ENCODE peak calls at places on chromosome 10, in eight cellular contexts. V is A172, I is heart left ventricle, C is NCI-H1436, P is cardiac fibroblast, S is endothelial cell, W is NAMALWA, H is hippocampal formation. T is an unnamed sample.
A peak's percentile ranks its signal among the peaks of the same experiment; 100 is the strongest.

GRCh38 chr10:80545258-80545881 is 7.7 kb downstream of the SH2D4B start:
- DNase-seq in V (no peak), I (no peak), C (no peak), P (no peak), S (no peak), W (no peak), H (no peak), T (no peak)

GRCh38 chr10:78925800-78926319 is 142.9 kb upstream of the ZMIZ1 start:
- DNase-seq in V (peak; percentile 93), I (no peak), C (no peak), P (peak; percentile 96), S (no peak), W (no peak), H (no peak), T (peak; percentile 11)

GRCh38 chr10:46516660-46517416 is 39.6 kb downstream of the GPRIN2 start:
- DNase-seq in V (peak; percentile 78), I (peak; percentile 33), C (no peak), P (peak; percentile 89), S (no peak), W (no peak), H (no peak), T (no peak)

GRCh38 chr10:75441196-75441595 is 9.8 kb downstream of the LRMDA start:
- DNase-seq in V (no peak), I (no peak), C (no peak), P (no peak), S (no peak), W (no peak), H (no peak), T (no peak)

GRCh38 chr10:33774857-33775256 is 440.4 kb upstream of the NRP1 start:
- DNase-seq in V (no peak), I (no peak), C (no peak), P (no peak), S (no peak), W (no peak), H (no peak), T (no peak)

GRCh38 chr10:88039496-88040200 is 176.2 kb downstream of the PTEN start:
- DNase-seq in V (no peak), I (no peak), C (no peak), P (peak; percentile 59), S (no peak), W (no peak), H (no peak), T (no peak)

GRCh38 chr10:82889703-82890102 is 1014.7 kb downstream of the NRG3 start:
- DNase-seq in V (no peak), I (no peak), C (no peak), P (no peak), S (no peak), W (no peak), H (no peak), T (no peak)

GRCh38 chr10:80186364-80187012 is 18.8 kb downstream of the ANXA11 start:
- DNase-seq in V (no peak), I (no peak), C (no peak), P (no peak), S (no peak), W (no peak), H (no peak), T (no peak)

GRCh38 chr10:48444861-48445841 is 138.7 kb downstream of the MAPK8 start:
- DNase-seq in V (peak; percentile 68), I (peak; percentile 48), C (no peak), P (peak; percentile 12), S (no peak), W (no peak), H (no peak), T (no peak)

GRCh38 chr10:121911421-121911697 is 16.5 kb downstream of the ATE1 start:
- DNase-seq in V (no peak), I (no peak), C (no peak), P (no peak), S (no peak), W (no peak), H (no peak), T (no peak)

GRCh38 chr10:79266543-79267312 is 80.5 kb upstream of the PPIF start:
- DNase-seq in V (peak; percentile 97), I (peak; percentile 83), C (no peak), P (peak; percentile 94), S (peak; percentile 59), W (no peak), H (peak; percentile 54), T (peak; percentile 71)

GRCh38 chr10:17138450-17139062 is 8.9 kb upstream of the CUBN start:
- DNase-seq in V (no peak), I (no peak), C (no peak), P (no peak), S (no peak), W (no peak), H (no peak), T (no peak)

GRCh38 chr10:125868372-125868975 is 12.6 kb downstream of the DHX32 start:
- DNase-seq in V (peak; percentile 32), I (no peak), C (peak; percentile 38), P (peak; percentile 68), S (peak; percentile 36), W (peak; percentile 53), H (no peak), T (peak; percentile 47)

GRCh38 chr10:72765051-72765450 is 73.1 kb downstream of the MCU start:
- DNase-seq in V (peak; percentile 2), I (no peak), C (no peak), P (no peak), S (no peak), W (no peak), H (no peak), T (no peak)

GRCh38 chr10:944034-944831 is 12.7 kb upstream of the LARP4B start:
- DNase-seq in V (peak; percentile 39), I (peak; percentile 83), C (no peak), P (peak; percentile 46), S (no peak), W (no peak), H (no peak), T (peak; percentile 60)

GRCh38 chr10:78579995-78580394 is 488.8 kb upstream of the ZMIZ1 start:
- DNase-seq in V (no peak), I (peak; percentile 82), C (peak; percentile 50), P (peak; percentile 87), S (no peak), W (no peak), H (peak; percentile 83), T (no peak)

GRCh38 chr10:79116363-79116762 is 47.6 kb downstream of the ZMIZ1 start:
- DNase-seq in V (no peak), I (no peak), C (no peak), P (no peak), S (no peak), W (no peak), H (no peak), T (no peak)

GRCh38 chr10:72315611-72316385 is 38.9 kb downstream of the DNAJB12 start:
- DNase-seq in V (peak; percentile 74), I (peak; percentile 60), C (no peak), P (peak; percentile 96), S (no peak), W (no peak), H (no peak), T (no peak)

GRCh38 chr10:112389147-112389822 is 15.4 kb downstream of the ACSL5 start:
- DNase-seq in V (peak; percentile 93), I (no peak), C (no peak), P (peak; percentile 64), S (peak; percentile 42), W (no peak), H (no peak), T (peak; percentile 86)

GRCh38 chr10:15122477-15123030 is 25.4 kb downstream of the RPP38 start:
- DNase-seq in V (no peak), I (no peak), C (no peak), P (no peak), S (no peak), W (no peak), H (no peak), T (no peak)

GRCh38 chr10:119301397-119301796 is 94.0 kb downstream of the GRK5 start:
- DNase-seq in V (peak; percentile 51), I (peak; percentile 64), C (no peak), P (no peak), S (no peak), W (no peak), H (no peak), T (no peak)

GRCh38 chr10:15879663-15880062 is 19.4 kb upstream of the MINDY3 start:
- DNase-seq in V (no peak), I (no peak), C (no peak), P (no peak), S (no peak), W (no peak), H (no peak), T (no peak)

GRCh38 chr10:24442234-24442633 is 233.3 kb downstream of the KIAA1217 start:
- DNase-seq in V (no peak), I (no peak), C (no peak), P (no peak), S (no peak), W (no peak), H (no peak), T (no peak)

GRCh38 chr10:14397069-14397468 is 66.3 kb upstream of the FRMD4A start:
- DNase-seq in V (peak; percentile 99), I (peak; percentile 83), C (no peak), P (peak; percentile 96), S (no peak), W (no peak), H (peak; percentile 74), T (no peak)

GRCh38 chr10:110354322-110354766 is 49.6 kb upstream of the SMNDC1 start:
- DNase-seq in V (peak; percentile 87), I (peak; percentile 76), C (peak; percentile 40), P (peak; percentile 85), S (peak; percentile 83), W (peak; percentile 90), H (peak; percentile 46), T (peak; percentile 78)

GRCh38 chr10:114482480-114482879 is 78.2 kb upstream of the AFAP1L2 start:
- DNase-seq in V (no peak), I (no peak), C (no peak), P (no peak), S (no peak), W (no peak), H (no peak), T (no peak)

GRCh38 chr10:116143673-116144072 is 129.3 kb downstream of the GFRA1 start:
- DNase-seq in V (no peak), I (no peak), C (no peak), P (no peak), S (no peak), W (no peak), H (no peak), T (no peak)

GRCh38 chr10:27285093-27285492 is 44.5 kb upstream of the ACBD5 start:
- DNase-seq in V (peak; percentile 8), I (no peak), C (no peak), P (peak; percentile 10), S (no peak), W (peak; percentile 17), H (no peak), T (peak; percentile 23)

GRCh38 chr10:92641492-92641891 is 48.3 kb upstream of the HHEX start:
- DNase-seq in V (no peak), I (no peak), C (no peak), P (no peak), S (no peak), W (no peak), H (no peak), T (no peak)

GRCh38 chr10:98346847-98347246 is 68.1 kb downstream of the PYROXD2 start:
- DNase-seq in V (no peak), I (no peak), C (no peak), P (no peak), S (no peak), W (no peak), H (no peak), T (no peak)

GRCh38 chr10:122062831-122063674 is 74.1 kb downstream of the TACC2 start:
- DNase-seq in V (peak; percentile 85), I (peak; percentile 85), C (peak; percentile 40), P (peak; percentile 95), S (peak; percentile 44), W (no peak), H (no peak), T (peak; percentile 22)

GRCh38 chr10:116146374-116146773 is 126.6 kb downstream of the GFRA1 start:
- DNase-seq in V (peak; percentile 42), I (no peak), C (no peak), P (no peak), S (no peak), W (no peak), H (no peak), T (no peak)

GRCh38 chr10:126062132-126063032 is 166.0 kb downstream of the FANK1 start:
- DNase-seq in V (peak; percentile 96), I (peak; percentile 87), C (no peak), P (peak; percentile 89), S (no peak), W (no peak), H (peak; percentile 76), T (no peak)

GRCh38 chr10:2791774-2792443 is 275.4 kb upstream of the PFKP start:
- DNase-seq in V (no peak), I (no peak), C (no peak), P (no peak), S (no peak), W (no peak), H (no peak), T (no peak)